ENCODE peak calls at places on chromosomes 3 and 15, in seven cellular contexts. Z is ovary, Y is IMR-90, J is psoas muscle, T is heart right ventricle, E is H9, L is breast epithelium. X is an unnamed sample.

GRCh38 chr15:62769604-62770003 is 272.9 kb upstream of the TPM1 start:
- DNase-seq in Z (no peak), Y (peak; percentile 84), J (no peak), T (no peak), E (no peak), L (no peak), X (no peak)

GRCh38 chr15:64105113-64105704 is 9.4 kb downstream of the SNX1 start:
- DNase-seq in Z (no peak), Y (peak; percentile 57), J (no peak), T (no peak), E (no peak), L (no peak), X (peak; percentile 49)

GRCh38 chr3:126119008-126119675 is 35.2 kb upstream of the SLC41A3 start:
- DNase-seq in Z (no peak), Y (no peak), J (no peak), T (no peak), E (peak; percentile 10), L (no peak), X (peak; percentile 6)

GRCh38 chr3:108133858-108134554 is 43.2 kb upstream of the CD47 start:
- DNase-seq in Z (no peak), Y (no peak), J (no peak), T (no peak), E (no peak), L (no peak), X (no peak)

GRCh38 chr3:50577348-50577747 is 8.0 kb downstream of the HEMK1 start:
- DNase-seq in Z (no peak), Y (no peak), J (no peak), T (no peak), E (no peak), L (no peak), X (no peak)

GRCh38 chr3:49673131-49673714 is 928 bp upstream of the APEH start:
- DNase-seq in Z (no peak), Y (no peak), J (no peak), T (no peak), E (no peak), L (no peak), X (no peak)

GRCh38 chr3:36969540-36970432 is 23.1 kb downstream of the EPM2AIP1 start:
- DNase-seq in Z (no peak), Y (peak; percentile 93), J (no peak), T (no peak), E (peak; percentile 60), L (peak; percentile 40), X (no peak)

GRCh38 chr15:101578443-101578894 is 73.7 kb downstream of the TM2D3 start:
- DNase-seq in Z (no peak), Y (no peak), J (peak; percentile 40), T (peak; percentile 45), E (peak; percentile 78), L (no peak), X (no peak)

GRCh38 chr3:45966969-45967640 is 23.8 kb downstream of the CXCR6 start:
- DNase-seq in Z (no peak), Y (no peak), J (no peak), T (peak; percentile 53), E (no peak), L (no peak), X (no peak)

GRCh38 chr3:177358085-177358967 is 161.0 kb upstream of the TBL1XR1 start:
- DNase-seq in Z (peak; percentile 60), Y (peak; percentile 56), J (peak; percentile 70), T (peak; percentile 64), E (peak; percentile 75), L (peak; percentile 62), X (peak; percentile 46)

GRCh38 chr3:192122832-192123594 is 604.3 kb downstream of the FGF12 start:
- DNase-seq in Z (no peak), Y (no peak), J (no peak), T (no peak), E (no peak), L (no peak), X (no peak)

GRCh38 chr3:160554980-160555379 is 10.4 kb downstream of the KPNA4 start:
- DNase-seq in Z (no peak), Y (no peak), J (no peak), T (no peak), E (no peak), L (no peak), X (no peak)

GRCh38 chr3:5431811-5432378 is 244.4 kb downstream of the EDEM1 start:
- DNase-seq in Z (no peak), Y (no peak), J (no peak), T (no peak), E (no peak), L (no peak), X (no peak)

GRCh38 chr15:63501256-63502089 is 2.9 kb upstream of the USP3 start:
- DNase-seq in Z (peak; percentile 89), Y (peak; percentile 97), J (peak; percentile 77), T (peak; percentile 80), E (peak; percentile 53), L (peak; percentile 72), X (peak; percentile 92)

GRCh38 chr15:101579766-101580165 is 72.4 kb downstream of the TM2D3 start:
- DNase-seq in Z (no peak), Y (peak; percentile 26), J (no peak), T (no peak), E (no peak), L (no peak), X (no peak)

GRCh38 chr3:141426404-141427034 is 58.2 kb downstream of the ZBTB38 start:
- DNase-seq in Z (peak; percentile 84), Y (peak; percentile 79), J (peak; percentile 81), T (peak; percentile 75), E (no peak), L (peak; percentile 84), X (peak; percentile 91)

GRCh38 chr3:52070724-52071621 is 14.6 kb upstream of the DUSP7 start:
- DNase-seq in Z (no peak), Y (no peak), J (peak; percentile 55), T (peak; percentile 60), E (no peak), L (no peak), X (peak; percentile 69)

GRCh38 chr3:58441514-58442450 is 8.2 kb upstream of the PDHB start:
- DNase-seq in Z (no peak), Y (no peak), J (no peak), T (no peak), E (no peak), L (no peak), X (no peak)

GRCh38 chr3:17901893-17902292 is 159.5 kb upstream of the TBC1D5 start:
- DNase-seq in Z (no peak), Y (no peak), J (no peak), T (no peak), E (no peak), L (no peak), X (no peak)

GRCh38 chr15:25060472-25060803 is 105.7 kb downstream of the SNRPN start:
- DNase-seq in Z (peak; percentile 18), Y (no peak), J (no peak), T (no peak), E (peak; percentile 18), L (no peak), X (peak; percentile 4)

GRCh38 chr15:25062551-25063430 is 108.0 kb downstream of the SNRPN start:
- DNase-seq in Z (peak; percentile 15), Y (no peak), J (no peak), T (no peak), E (no peak), L (no peak), X (no peak)

GRCh38 chr15:25060996-25061620 is 106.3 kb downstream of the SNRPN start:
- DNase-seq in Z (peak; percentile 17), Y (no peak), J (no peak), T (no peak), E (peak; percentile 12), L (no peak), X (peak; percentile 5)

GRCh38 chr15:25059698-25060471 is 105.1 kb downstream of the SNRPN start:
- DNase-seq in Z (peak; percentile 8), Y (no peak), J (no peak), T (no peak), E (peak; percentile 22), L (no peak), X (peak; percentile 2)

GRCh38 chr15:25061808-25062550 is 107.2 kb downstream of the SNRPN start:
- DNase-seq in Z (peak; percentile 12), Y (no peak), J (no peak), T (no peak), E (no peak), L (no peak), X (peak; percentile 2)
- H3K9me3 ChIP-seq in Z (peaks cover 100% of the 10 kb centered on the region), Y (peaks cover 100% of the 10 kb centered on the region), J (peaks cover 98% of the 10 kb centered on the region), T (peaks cover 31% of the 10 kb centered on the region), E (peaks cover 99% of the 10 kb centered on the region), L (peaks cover 100% of the 10 kb centered on the region), X (no peaks in the 10 kb centered on the region)

GRCh38 chr15:25238126-25238525 is 200.7 kb downstream of the UBE3A start:
- DNase-seq in Z (no peak), Y (no peak), J (peak; percentile 6), T (peak; percentile 3), E (no peak), L (no peak), X (no peak)

GRCh38 chr15:25237291-25237978 is 201.4 kb downstream of the UBE3A start:
- DNase-seq in Z (no peak), Y (no peak), J (peak; percentile 6), T (peak; percentile 4), E (no peak), L (no peak), X (no peak)

GRCh38 chr15:25240461-25241021 is 198.3 kb downstream of the UBE3A start:
- DNase-seq in Z (peak; percentile 18), Y (no peak), J (peak; percentile 9), T (peak; percentile 3), E (no peak), L (no peak), X (no peak)

GRCh38 chr15:25239471-25240345 is 199.1 kb downstream of the UBE3A start:
- DNase-seq in Z (peak; percentile 9), Y (no peak), J (peak; percentile 1), T (peak; percentile 1), E (no peak), L (no peak), X (no peak)

GRCh38 chr15:25238716-25239470 is 199.9 kb downstream of the UBE3A start:
- DNase-seq in Z (no peak), Y (no peak), J (peak; percentile 0), T (peak; percentile 6), E (no peak), L (no peak), X (no peak)
- H3K9me3 ChIP-seq in Z (peaks cover 8% of the 10 kb centered on the region), Y (peaks cover 78% of the 10 kb centered on the region), J (no peaks in the 10 kb centered on the region), T (no peaks in the 10 kb centered on the region), E (peaks cover 61% of the 10 kb centered on the region), L (peaks cover 77% of the 10 kb centered on the region), X (no peaks in the 10 kb centered on the region)

DNA sequence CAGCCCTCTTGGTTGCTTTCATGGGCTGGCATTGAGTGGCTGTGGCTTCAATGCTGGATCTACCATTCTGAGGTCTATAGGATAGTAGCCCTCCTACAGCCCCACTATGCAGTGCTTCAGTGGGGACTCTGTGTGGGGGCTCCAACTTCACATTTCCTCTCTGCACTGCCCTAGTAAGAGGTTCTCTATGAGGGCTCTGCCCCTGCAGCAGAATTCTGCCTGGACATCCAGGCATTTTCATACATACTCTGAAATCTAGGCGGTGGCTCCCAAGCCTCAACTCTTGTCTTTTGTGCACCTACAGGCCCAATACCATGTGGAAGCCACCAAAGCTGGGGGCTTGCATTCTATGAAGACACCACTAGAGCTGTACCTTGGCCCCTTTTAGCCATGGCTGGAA is 195.8 kb downstream of the IGSF11 start:
- DNase-seq in Z (no peak), Y (no peak), J (no peak), T (no peak), E (no peak), L (no peak), X (no peak)
- H3K9me3 ChIP-seq in Z (no peaks in the 10 kb centered on the region), Y (peaks cover 8% of the 10 kb centered on the region), J (peaks cover 8% of the 10 kb centered on the region), T (peaks cover 13% of the 10 kb centered on the region), E (peaks cover 17% of the 10 kb centered on the region), L (peaks cover 29% of the 10 kb centered on the region), X (no peaks in the 10 kb centered on the region)

GRCh38 chr3:102841866-102842265 is 407.1 kb downstream of the ZPLD1 start:
- DNase-seq in Z (no peak), Y (no peak), J (no peak), T (no peak), E (no peak), L (no peak), X (no peak)
- H3K9me3 ChIP-seq in Z (no peaks in the 10 kb centered on the region), Y (no peaks in the 10 kb centered on the region), J (no peaks in the 10 kb centered on the region), T (no peaks in the 10 kb centered on the region), E (no peaks in the 10 kb centered on the region), L (no peaks in the 10 kb centered on the region), X (no peaks in the 10 kb centered on the region)